ENCODE peak calls at places on chromosomes 11 and 22, in six cellular contexts. P is coronary artery, M is foreskin fibroblast, Q is suprapubic skin, C is lower lobe of right lung, Z is SJSA1. D is an unnamed sample.

GRCh38 chr11:702731-703461 is 3.1 kb upstream of the EPS8L2 start:
- DNase-seq in P (no peak), Z (no peak), Q (peak; percentile 68), C (peak; percentile 91), M (no peak), D (no peak)

GRCh38 chr11:35166369-35167360 is 27.7 kb downstream of the CD44 start:
- DNase-seq in Z (peak; percentile 93), C (no peak), P (no peak), Q (no peak), M (peak; percentile 96), D (peak; percentile 93)

GRCh38 chr11:78228467-78228866 is 39.7 kb downstream of the USP35 start:
- DNase-seq in Q (no peak), P (peak; percentile 21), M (no peak), C (no peak), Z (peak; percentile 3), D (no peak)

GRCh38 chr11:72136677-72137255 is 1.2 kb downstream of the FOLR3 start:
- DNase-seq in M (no peak), P (no peak), Z (no peak), Q (no peak), C (no peak), D (no peak)

GRCh38 chr11:66429983-66430602 is 8.6 kb downstream of the MRPL11 start:
- DNase-seq in M (peak; percentile 46), P (peak; percentile 80), Q (no peak), C (peak; percentile 83), Z (peak; percentile 75), D (no peak)

GRCh38 chr22:37070744-37071143 is 19.2 kb downstream of the KCTD17 start:
- DNase-seq in Q (no peak), P (no peak), M (no peak), C (no peak), Z (no peak), D (no peak)

GRCh38 chr11:12461516-12461915 is 84.1 kb downstream of the PARVA start:
- DNase-seq in Q (no peak), P (no peak), C (no peak), Z (no peak), M (no peak), D (no peak)

GRCh38 chr22:47136050-47136449 is 373.6 kb downstream of the TBC1D22A start:
- DNase-seq in Q (no peak), Z (no peak), C (no peak), M (no peak), P (no peak), D (no peak)

GRCh38 chr11:15161746-15162145 is 47.0 kb downstream of the INSC start:
- DNase-seq in Q (no peak), P (no peak), C (no peak), M (no peak), Z (no peak), D (no peak)

GRCh38 chr22:20239951-20240773 is 28.0 kb downstream of the RTN4R start:
- DNase-seq in M (no peak), C (no peak), Z (no peak), Q (no peak), P (no peak), D (no peak)

GRCh38 chr22:38068641-38069371 is 11.6 kb downstream of the PICK1 start:
- DNase-seq in Z (no peak), Q (no peak), P (no peak), M (no peak), C (no peak), D (no peak)

GRCh38 chr11:16986434-16987204 is 27.6 kb downstream of the PLEKHA7 start:
- DNase-seq in M (no peak), P (no peak), Q (no peak), Z (no peak), C (peak; percentile 78), D (no peak)

GRCh38 chr11:15213471-15214231 is 98.9 kb downstream of the INSC start:
- DNase-seq in M (no peak), Q (no peak), Z (no peak), C (no peak), P (no peak), D (no peak)

GRCh38 chr22:36017661-36018091 is 10.9 kb downstream of the RBFOX2 start:
- DNase-seq in Q (no peak), C (no peak), Z (no peak), M (no peak), P (no peak), D (no peak)

GRCh38 chr11:37450613-37451012 is 852.6 kb upstream of the RAG2 start:
- DNase-seq in Z (no peak), P (no peak), C (no peak), M (peak; percentile 20), Q (no peak), D (no peak)

GRCh38 chr22:44659140-44659539 is 42.9 kb upstream of the PRR5 start:
- DNase-seq in P (no peak), C (peak; percentile 24), Z (no peak), Q (peak; percentile 70), M (peak; percentile 12), D (no peak)

GRCh38 chr22:44736581-44737413 is 15.6 kb upstream of the ARHGAP8 start:
- DNase-seq in C (no peak), P (no peak), Q (no peak), Z (no peak), M (no peak), D (no peak)

GRCh38 chr11:124863826-124864165 is 1.4 kb upstream of the ROBO3 start:
- DNase-seq in C (no peak), M (no peak), Q (no peak), P (peak; percentile 52), Z (no peak), D (no peak)

GRCh38 chr11:117172678-117173421 is 5.7 kb upstream of the SIDT2 start:
- DNase-seq in Q (no peak), Z (no peak), C (no peak), P (no peak), M (no peak), D (no peak)

GRCh38 chr11:93608280-93608862 is 53.1 kb upstream of the CEP295 start:
- DNase-seq in M (no peak), C (no peak), Z (no peak), P (no peak), Q (no peak), D (no peak)

GRCh38 chr22:20998411-20999336 is 3.2 kb downstream of the THAP7 start:
- DNase-seq in M (peak; percentile 31), P (no peak), Z (no peak), C (no peak), Q (no peak), D (no peak)

GRCh38 chr11:76244311-76245061 is 38.2 kb upstream of the WNT11 start:
- DNase-seq in C (peak; percentile 27), P (no peak), Q (no peak), M (no peak), Z (no peak), D (no peak)

GRCh38 chr11:15006139-15006759 is 34.1 kb upstream of the CALCA start:
- DNase-seq in Z (peak; percentile 11), P (no peak), M (peak; percentile 15), Q (no peak), C (no peak), D (peak; percentile 10)

GRCh38 chr11:13277719-13278619 is at the start of gene BMAL1:
- DNase-seq in C (peak; percentile 84), P (peak; percentile 79), M (no peak), Q (peak; percentile 85), Z (peak; percentile 58), D (no peak)

GRCh38 chr11:62842171-62842717 is 2.9 kb upstream of the WDR74 start:
- DNase-seq in M (no peak), C (peak; percentile 54), Q (peak; percentile 75), Z (no peak), P (peak; percentile 92), D (no peak)

GRCh38 chr11:123434262-123434661 is 4.2 kb downstream of the GRAMD1B start:
- DNase-seq in C (no peak), Z (no peak), P (no peak), M (no peak), Q (no peak), D (no peak)

GRCh38 chr11:14974723-14975587 is 2.8 kb upstream of the CALCA start:
- DNase-seq in P (no peak), M (no peak), Z (peak; percentile 16), C (no peak), Q (no peak), D (no peak)

GRCh38 chr11:112290462-112290894 is 29.8 kb upstream of the PLET1 start:
- DNase-seq in Z (no peak), Q (no peak), C (no peak), M (no peak), P (no peak), D (no peak)

GRCh38 chr11:112289588-112290461 is 29.2 kb upstream of the PLET1 start:
- DNase-seq in M (peak; percentile 60), Z (peak; percentile 60), P (peak; percentile 86), Q (peak; percentile 91), C (peak; percentile 91), D (no peak)

GRCh38 chr11:112292785-112293407 is 32.2 kb upstream of the PLET1 start:
- DNase-seq in Q (peak; percentile 72), M (peak; percentile 88), Z (peak; percentile 83), P (no peak), C (no peak), D (peak; percentile 53)

GRCh38 chr11:112292188-112292587 is 31.5 kb upstream of the PLET1 start:
- DNase-seq in Z (no peak), Q (no peak), P (no peak), C (no peak), M (no peak), D (no peak)

DNA sequence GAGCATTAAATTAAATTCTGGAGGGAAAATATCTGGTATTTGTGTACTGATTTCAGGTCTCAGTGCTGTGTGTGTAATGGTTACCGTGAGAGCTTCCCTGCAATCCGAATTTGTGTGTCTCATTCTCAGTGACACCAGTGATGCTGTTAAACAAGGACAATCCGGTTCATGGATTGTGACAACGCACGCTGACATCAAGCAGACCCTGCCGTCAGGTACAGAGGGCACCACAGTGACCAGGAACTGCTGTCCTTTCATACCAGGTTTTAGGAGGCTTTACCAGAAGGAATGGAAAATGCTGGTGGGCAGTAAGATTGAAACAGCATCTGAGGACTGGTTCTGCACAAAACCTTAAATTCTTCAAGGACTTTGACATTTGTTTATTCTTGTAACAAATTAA is 30.5 kb upstream of the PLET1 start:
- DNase-seq in Z (no peak), Q (no peak), M (no peak), C (no peak), P (no peak), D (no peak)
- H3K4me3 ChIP-seq in Z (no peak overlapping the region), Q (no peak overlapping the region), M (no peak overlapping the region), C (no peak overlapping the region), P (peak overlapping the region; percentile 78), D (no peak overlapping the region)

DNA sequence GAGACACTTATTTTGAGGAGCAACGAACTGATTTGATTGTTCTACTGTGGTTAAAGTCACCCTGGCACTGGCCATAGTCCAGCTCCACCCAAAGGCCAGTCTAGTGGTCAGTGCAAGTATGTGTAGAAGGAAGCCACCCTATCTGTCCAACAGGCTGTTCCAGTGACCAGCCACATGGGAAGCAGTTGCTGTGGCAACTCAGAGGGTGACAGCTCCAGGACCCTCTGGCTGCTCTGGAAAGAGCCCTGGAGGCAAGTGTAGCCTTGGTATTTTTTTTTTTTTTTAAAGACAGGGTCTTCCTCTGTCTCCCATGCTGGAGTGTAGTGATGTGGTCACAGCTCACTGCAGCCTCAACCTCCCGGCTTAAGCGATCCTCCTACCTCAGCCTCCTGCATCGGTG is 27.8 kb downstream of the LMO1 start:
- DNase-seq in Z (no peak), Q (no peak), M (no peak), C (peak; percentile 20), P (no peak), D (no peak)
- H3K4me3 ChIP-seq in Z (no peak overlapping the region), Q (no peak overlapping the region), M (no peak overlapping the region), C (no peak overlapping the region), P (no peak overlapping the region), D (no peak overlapping the region)

GRCh38 chr11:129280027-129280811 is 88.1 kb upstream of the ARHGAP32 start:
- DNase-seq in Q (no peak), P (no peak), M (peak; percentile 38), C (no peak), Z (no peak), D (no peak)
- H3K4me3 ChIP-seq in Q (peak overlapping the region; percentile 74), P (peak overlapping the region; percentile 79), M (peak overlapping the region; percentile 56), C (peak overlapping the region; percentile 61), Z (peak overlapping the region; percentile 51), D (peak overlapping the region; percentile 52)

GRCh38 chr11:86115542-86116385 is 46.9 kb upstream of the PICALM start:
- DNase-seq in Q (no peak), M (no peak), C (no peak), Z (no peak), P (no peak), D (no peak)
- H3K4me3 ChIP-seq in Q (no peak overlapping the region), M (no peak overlapping the region), C (no peak overlapping the region), Z (no peak overlapping the region), P (no peak overlapping the region), D (no peak overlapping the region)

D was measured in kidney epithelial cell.